ENCODE peak calls at places on chromosomes 11 and 22, in eight cellular contexts. I, U, P, W, Q, S, N and Z are unnamed samples.
A peak's percentile ranks its signal among the peaks of the same experiment; 100 is the strongest.

GRCh38 chr11:76321820-76322524 is 59.0 kb downstream of the THAP12 start:
- DNase-seq in I (no peak), U (no peak), P (no peak), W (no peak), Q (no peak), S (no peak), N (no peak), Z (no peak)

GRCh38 chr11:61793084-61793828 is 545 bp downstream of the FEN1 start:
- DNase-seq in I (peak; percentile 13), U (peak; percentile 30), P (no peak), W (no peak), Q (no peak), S (peak; percentile 35), N (no peak), Z (no peak)

GRCh38 chr11:12388171-12388570 is 10.8 kb downstream of the PARVA start:
- DNase-seq in I (no peak), U (no peak), P (no peak), W (no peak), Q (no peak), S (no peak), N (no peak), Z (no peak)

GRCh38 chr11:43497144-43497543 is 138.4 kb downstream of the TTC17 start:
- DNase-seq in I (no peak), U (no peak), P (no peak), W (no peak), Q (no peak), S (no peak), N (no peak), Z (no peak)

GRCh38 chr11:16191852-16192240 is 164.5 kb downstream of the SOX6 start:
- DNase-seq in I (no peak), U (no peak), P (no peak), W (no peak), Q (no peak), S (no peak), N (no peak), Z (no peak)

GRCh38 chr11:69261116-69261515 is 32.8 kb upstream of the MYEOV start:
- DNase-seq in I (no peak), U (no peak), P (no peak), W (no peak), Q (no peak), S (no peak), N (no peak), Z (no peak)

GRCh38 chr11:60838132-60838531 is 3.8 kb upstream of the CCDC86 start:
- DNase-seq in I (no peak), U (peak; percentile 84), P (no peak), W (peak; percentile 28), Q (no peak), S (peak; percentile 25), N (no peak), Z (no peak)

GRCh38 chr11:102940714-102941588 is 14.6 kb downstream of the MMP13 start:
- DNase-seq in I (peak; percentile 96), U (peak; percentile 66), P (peak; percentile 64), W (peak; percentile 73), Q (peak; percentile 64), S (peak; percentile 90), N (peak; percentile 72), Z (no peak)

GRCh38 chr11:12247543-12248287 is 129.7 kb upstream of the PARVA start:
- DNase-seq in I (no peak), U (no peak), P (no peak), W (no peak), Q (no peak), S (no peak), N (no peak), Z (no peak)

GRCh38 chr11:64644348-64645242 is 53.6 kb downstream of the SLC22A12 start:
- DNase-seq in I (peak; percentile 18), U (no peak), P (no peak), W (no peak), Q (no peak), S (no peak), N (no peak), Z (no peak)

GRCh38 chr11:118522571-118523072 is 4.7 kb upstream of the TTC36 start:
- DNase-seq in I (peak; percentile 61), U (no peak), P (peak; percentile 14), W (peak; percentile 30), Q (no peak), S (peak; percentile 33), N (no peak), Z (no peak)

GRCh38 chr11:34223021-34223813 is 117.8 kb downstream of the NAT10 start:
- DNase-seq in I (peak; percentile 91), U (no peak), P (peak; percentile 50), W (peak; percentile 87), Q (no peak), S (peak; percentile 9), N (peak; percentile 59), Z (no peak)

GRCh38 chr11:12677131-12677530 is 2.9 kb downstream of the TEAD1 start:
- DNase-seq in I (no peak), U (no peak), P (no peak), W (no peak), Q (no peak), S (peak; percentile 70), N (no peak), Z (no peak)

GRCh38 chr11:79062814-79063762 is 377.7 kb downstream of the TENM4 start:
- DNase-seq in I (peak; percentile 63), U (no peak), P (peak; percentile 42), W (peak; percentile 41), Q (no peak), S (peak; percentile 30), N (peak; percentile 25), Z (no peak)

DNA sequence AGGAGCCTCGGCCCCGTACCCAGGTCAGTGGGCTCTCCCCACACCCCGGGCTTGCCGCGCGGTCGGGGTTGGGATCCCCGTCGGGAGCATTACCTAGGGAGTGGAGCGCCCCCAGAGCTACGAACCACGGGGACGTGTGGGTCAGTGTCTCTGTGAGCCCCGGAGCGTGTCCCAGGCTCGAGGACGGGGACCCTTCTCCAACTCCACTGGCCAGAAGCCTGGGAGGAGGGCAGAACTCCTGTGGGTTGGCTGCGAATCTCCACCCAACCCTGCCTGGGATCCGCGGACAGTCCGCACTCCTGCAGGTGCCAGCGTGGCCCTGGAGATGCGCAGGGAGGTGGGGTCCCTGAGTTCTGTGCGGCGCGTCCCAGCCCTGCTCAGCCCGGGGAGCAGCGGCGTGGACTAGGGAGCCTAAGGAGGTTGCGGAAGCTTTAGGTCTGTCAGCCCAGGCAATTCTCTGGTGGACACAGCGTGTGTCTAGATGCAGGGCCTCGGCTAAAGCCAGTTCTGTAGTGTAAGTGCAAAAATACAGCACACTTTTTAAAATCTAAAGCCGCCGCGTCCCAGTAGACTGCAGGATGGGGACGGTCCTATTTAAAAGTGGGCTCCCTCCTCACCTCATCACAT is 413 bp downstream of the PPFIBP2 start:
- DNase-seq in I (no peak), U (peak; percentile 10), P (no peak), W (no peak), Q (no peak), S (peak; percentile 31), N (peak; percentile 39), Z (no peak)
- H3K36me3 ChIP-seq in I (no peaks in the 10 kb centered on the region), U (no peaks in the 10 kb centered on the region), P (no peaks in the 10 kb centered on the region), W (no peaks in the 10 kb centered on the region), Q (no peaks in the 10 kb centered on the region), S (no peaks in the 10 kb centered on the region), N (no peaks in the 10 kb centered on the region), Z (no peaks in the 10 kb centered on the region)

DNA sequence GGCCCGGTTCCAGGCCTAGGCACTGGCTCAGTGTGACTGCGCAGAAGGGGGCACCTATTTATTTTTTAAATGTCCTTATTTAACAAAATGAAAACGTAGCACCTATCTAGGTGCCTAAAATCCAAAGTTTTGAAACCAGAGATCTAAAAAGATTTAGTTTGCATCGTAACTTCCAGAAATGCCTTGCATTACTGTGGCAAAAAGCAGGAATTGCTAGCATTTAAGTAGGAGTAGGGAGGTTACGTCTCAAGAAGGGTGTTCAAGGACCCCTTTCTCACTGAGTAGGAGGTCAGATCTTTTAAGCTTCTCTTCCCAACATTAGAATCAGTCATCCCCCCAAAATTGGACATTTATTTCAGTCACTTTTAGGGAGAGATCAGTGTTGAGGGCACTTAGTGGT is 7.7 kb upstream of the PLET1 start:
- DNase-seq in I (no peak), U (no peak), P (no peak), W (no peak), Q (no peak), S (no peak), N (no peak), Z (no peak)
- H3K4me3 ChIP-seq in I (no peak overlapping the region), U (no peak overlapping the region), P (no peak overlapping the region), W (no peak overlapping the region), Q (no peak overlapping the region), S (no peak overlapping the region), N (no peak overlapping the region), Z (no peak overlapping the region)

DNA sequence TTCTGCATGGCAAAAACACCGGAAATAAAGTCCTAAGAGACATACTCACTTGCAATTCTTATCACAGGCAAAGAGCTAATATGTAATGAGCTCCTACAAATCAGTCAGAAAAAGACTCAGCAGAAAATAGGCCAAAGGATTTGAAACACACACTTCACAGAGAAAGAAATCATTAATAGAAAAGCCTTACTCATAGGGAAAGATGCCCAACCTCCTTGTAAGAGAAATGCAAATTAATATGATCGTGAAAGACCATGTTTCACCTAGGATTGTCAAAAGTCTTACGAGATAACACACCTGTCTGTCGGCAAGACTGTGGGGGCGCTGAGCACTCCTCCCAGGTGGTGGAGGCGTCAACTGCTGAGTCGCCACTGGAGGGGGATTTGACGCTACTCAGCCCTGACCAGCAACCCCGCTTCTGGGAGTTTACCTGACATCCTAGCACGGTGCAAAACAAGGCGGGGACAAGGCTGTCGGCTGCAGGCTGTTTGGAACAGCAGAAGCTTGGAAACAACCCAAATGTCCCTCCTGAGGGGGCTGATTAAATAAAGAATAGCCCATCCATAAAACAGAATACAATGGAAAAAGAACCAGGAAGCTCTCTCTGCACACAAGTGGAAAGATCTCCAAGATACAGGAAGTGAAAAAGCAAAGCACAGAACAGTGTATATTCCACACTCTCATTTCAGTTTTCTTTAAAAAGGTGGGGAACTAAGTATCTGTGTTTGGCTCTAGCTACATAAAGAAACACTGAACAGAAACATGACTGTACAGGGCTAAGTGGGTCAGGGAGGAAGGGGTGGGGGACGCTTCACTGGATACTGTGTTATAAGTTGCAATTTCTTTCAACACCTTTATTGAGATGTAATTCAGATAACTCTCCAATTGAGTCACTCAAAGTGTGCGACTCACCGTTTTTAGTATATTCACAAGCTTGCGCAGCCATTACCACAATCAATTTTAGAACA is 11.5 kb downstream of the CSNK1E start:
- DNase-seq in I (no peak), U (peak; percentile 93), P (no peak), W (peak; percentile 54), Q (no peak), S (no peak), N (no peak), Z (peak; percentile 82)
- H3K36me3 ChIP-seq in I (peaks cover 61% of the 10 kb centered on the region), U (peaks cover 22% of the 10 kb centered on the region), P (peaks cover 69% of the 10 kb centered on the region), W (peaks cover 62% of the 10 kb centered on the region), Q (peaks cover 49% of the 10 kb centered on the region), S (peaks cover 41% of the 10 kb centered on the region), N (peaks cover 46% of the 10 kb centered on the region), Z (peaks cover 25% of the 10 kb centered on the region)

GRCh38 chr11:114179234-114179941 is 116.8 kb upstream of the NNMT start:
- DNase-seq in I (no peak), U (no peak), P (peak; percentile 68), W (no peak), Q (no peak), S (peak; percentile 97), N (peak; percentile 89), Z (no peak)

GRCh38 chr11:114181195-114181594 is 115.0 kb upstream of the NNMT start:
- DNase-seq in I (no peak), U (no peak), P (no peak), W (no peak), Q (no peak), S (no peak), N (no peak), Z (no peak)

GRCh38 chr11:114178656-114179055 is 117.5 kb upstream of the NNMT start:
- DNase-seq in I (no peak), U (no peak), P (no peak), W (no peak), Q (no peak), S (no peak), N (no peak), Z (no peak)

GRCh38 chr11:114181752-114182151 is 114.4 kb upstream of the NNMT start:
- DNase-seq in I (no peak), U (no peak), P (no peak), W (no peak), Q (no peak), S (no peak), N (no peak), Z (no peak)

GRCh38 chr11:114180301-114181055 is 115.7 kb upstream of the NNMT start:
- DNase-seq in I (peak; percentile 51), U (peak; percentile 44), P (no peak), W (no peak), Q (no peak), S (peak; percentile 45), N (no peak), Z (no peak)
- H3K4me3 ChIP-seq in I (no peak overlapping the region), U (no peak overlapping the region), P (no peak overlapping the region), W (no peak overlapping the region), Q (no peak overlapping the region), S (peak overlapping the region; percentile 73), N (peak overlapping the region; percentile 46), Z (no peak overlapping the region)